ENCODE peak calls at places on chromosome 18, in eight cellular contexts. K, Y, C, A, H, N, O and V are unnamed samples.

GRCh38 chr18:25170402-25170801 is 181.6 kb downstream of the ZNF521 start:
- DNase-seq in A (no peak), H (no peak), C (no peak), K (no peak), N (no peak), Y (no peak), O (no peak), V (no peak)

GRCh38 chr18:62718268-62718800 is 3.0 kb downstream of the PHLPP1 start:
- DNase-seq in O (no peak), A (no peak), K (no peak), H (no peak), Y (no peak), C (no peak), N (no peak), V (no peak)

GRCh38 chr18:57428221-57429150 is 6.7 kb upstream of the ONECUT2 start:
- DNase-seq in N (no peak), H (peak), C (no peak), A (no peak), Y (no peak), K (no peak), O (no peak), V (no peak)

GRCh38 chr18:45745817-45746461 is 22.0 kb downstream of the SLC14A1 start:
- DNase-seq in H (no peak), N (no peak), A (no peak), Y (no peak), O (no peak), C (no peak), K (no peak), V (peak)

GRCh38 chr18:48926420-48926857 is 24.3 kb downstream of the SMAD7 start:
- DNase-seq in K (no peak), N (no peak), O (no peak), Y (no peak), C (no peak), H (no peak), A (no peak), V (no peak)

GRCh38 chr18:79912409-79912991 is 39.0 kb downstream of the SLC66A2 start:
- DNase-seq in A (no peak), O (peak), K (peak), Y (peak), N (no peak), C (peak), H (no peak), V (peak)

GRCh38 chr18:13629841-13630747 is 96.3 kb downstream of the FAM210A start:
- DNase-seq in H (peak), A (peak), O (peak), C (no peak), Y (peak), N (peak), K (peak), V (peak)

GRCh38 chr18:77115461-77115907 is 17.1 kb downstream of the MBP start:
- DNase-seq in A (no peak), O (no peak), C (no peak), H (no peak), N (no peak), Y (no peak), K (no peak), V (no peak)

GRCh38 chr18:80253871-80254492 is 6.7 kb upstream of the PARD6G start:
- DNase-seq in N (no peak), C (no peak), O (no peak), A (no peak), K (no peak), H (no peak), Y (no peak), V (no peak)

GRCh38 chr18:54235871-54236270 is 11.4 kb upstream of the MBD2 start:
- DNase-seq in O (no peak), K (no peak), N (no peak), C (no peak), H (no peak), Y (peak), A (no peak), V (no peak)

GRCh38 chr18:49464718-49465598 is 4.5 kb upstream of the DYM start:
- DNase-seq in A (no peak), H (peak), O (no peak), C (no peak), N (no peak), Y (peak), K (no peak), V (no peak)

GRCh38 chr18:12018861-12019260 is 37.6 kb downstream of the IMPA2 start:
- DNase-seq in Y (no peak), H (no peak), A (no peak), K (no peak), C (no peak), O (no peak), N (no peak), V (no peak)

GRCh38 chr18:69557246-69557781 is 156.6 kb downstream of the DOK6 start:
- DNase-seq in Y (no peak), H (peak), C (no peak), K (no peak), A (no peak), O (no peak), N (no peak), V (no peak)

GRCh38 chr18:69787825-69788547 is 159.7 kb downstream of the CD226 start:
- DNase-seq in H (no peak), Y (peak), K (no peak), C (no peak), N (no peak), O (no peak), A (no peak), V (no peak)

GRCh38 chr18:3982541-3982940 is 472.6 kb downstream of the DLGAP1 start:
- DNase-seq in N (no peak), C (no peak), K (no peak), A (no peak), Y (no peak), H (no peak), O (no peak), V (no peak)

GRCh38 chr18:78670778-78671405 is 308.7 kb upstream of the SALL3 start:
- DNase-seq in A (no peak), C (no peak), K (no peak), Y (no peak), H (no peak), N (no peak), O (no peak), V (no peak)

GRCh38 chr18:36539674-36540073 is 242.2 kb downstream of the FHOD3 start:
- DNase-seq in K (no peak), C (no peak), O (no peak), H (no peak), A (no peak), Y (no peak), N (no peak), V (no peak)